ENCODE peak calls at places on chromosomes 12 and 14, in five cellular contexts. L is stimulated activated CD4-positive, alpha-beta T cell treated with anti-CD3 and anti-CD28 coated beads, TNF-alpha, amount 100 ng/mL, for 48 hours; E is RPMI8226; W is upper lobe of left lung; C is foreskin fibroblast. Z is an unnamed sample.
A peak's percentile ranks its signal among the peaks of the same experiment; 100 is the strongest.

GRCh38 chr12:89976866-89977265 is 268.2 kb upstream of the ATP2B1 start:
- DNase-seq in L (no peak), E (no peak), W (no peak), C (peak; percentile 29), Z (no peak)

GRCh38 chr14:55936691-55937090 is 181.5 kb upstream of the PELI2 start:
- DNase-seq in L (no peak), E (no peak), W (no peak), C (no peak), Z (no peak)

GRCh38 chr12:109385339-109386078 is 37.8 kb downstream of the MYO1H start:
- DNase-seq in L (no peak), E (peak; percentile 48), W (no peak), C (peak; percentile 78), Z (no peak)

GRCh38 chr12:3061129-3061857 is 15.9 kb upstream of the TSPAN9 start:
- DNase-seq in L (no peak), E (no peak), W (no peak), C (peak; percentile 84), Z (no peak)

GRCh38 chr14:69090187-69090789 is 62.6 kb downstream of the DCAF5 start:
- DNase-seq in L (no peak), E (peak; percentile 20), W (peak; percentile 46), C (peak; percentile 54), Z (no peak)

GRCh38 chr12:93020225-93020997 is 91.3 kb upstream of the EEA1 start:
- DNase-seq in L (no peak), E (no peak), W (peak; percentile 56), C (no peak), Z (no peak)

GRCh38 chr14:91418387-91419043 is 895 bp upstream of the CCDC88C start:
- DNase-seq in L (peak; percentile 71), E (peak; percentile 69), W (peak; percentile 78), C (peak; percentile 68), Z (no peak)

GRCh38 chr12:24705741-24706358 is 243.1 kb downstream of the BCAT1 start:
- DNase-seq in L (no peak), E (peak; percentile 77), W (no peak), C (no peak), Z (no peak)

GRCh38 chr14:101788016-101788695 is 26.6 kb downstream of the PPP2R5C start:
- DNase-seq in L (no peak), E (no peak), W (no peak), C (peak; percentile 49), Z (no peak)

GRCh38 chr12:116184766-116185165 is 92.7 kb downstream of the MED13L start:
- DNase-seq in L (no peak), E (no peak), W (no peak), C (no peak), Z (no peak)

GRCh38 chr14:20516921-20517320 is 11.6 kb downstream of the RNASE10 start:
- DNase-seq in L (no peak), E (no peak), W (no peak), C (peak; percentile 41), Z (no peak)

GRCh38 chr14:105989746-105990302 is 463.4 kb downstream of the TMEM121 start:
- DNase-seq in L (no peak), E (no peak), W (no peak), C (no peak), Z (no peak)

GRCh38 chr14:49598182-49598478 is 610 bp upstream of the LRR1 start:
- DNase-seq in L (no peak), E (no peak), W (peak; percentile 34), C (no peak), Z (no peak)

GRCh38 chr14:99668998-99669314 is 15.1 kb upstream of the CYP46A1 start:
- DNase-seq in L (no peak), E (no peak), W (no peak), C (no peak), Z (no peak)

Z was measured in GOT3.